ENCODE peak calls at places on chromosome 9, in five cellular contexts. Y, K, W, S and L are unnamed samples.

GRCh38 chr9:131273791-131274673 is 2.3 kb downstream of the FAM78A start:
- DNase-seq in W (no peak), Y (no peak), K (peak; percentile 51), S (no peak), L (no peak)

GRCh38 chr9:118336952-118337349 is 632.7 kb downstream of the TLR4 start:
- DNase-seq in W (no peak), Y (no peak), K (no peak), S (no peak), L (no peak)

GRCh38 chr9:88747768-88748167 is 212.8 kb downstream of the NXNL2 start:
- DNase-seq in S (no peak), K (peak; percentile 34), W (peak; percentile 72), Y (peak; percentile 28), L (no peak)

GRCh38 chr9:36803951-36804350 is 230.1 kb downstream of the PAX5 start:
- DNase-seq in S (no peak), W (no peak), Y (no peak), K (no peak), L (no peak)

GRCh38 chr9:34177906-34178697 is 741 bp upstream of the UBAP1 start:
- DNase-seq in K (peak; percentile 75), S (peak; percentile 33), Y (no peak), W (no peak), L (no peak)

GRCh38 chr9:110156902-110157301 is 51.1 kb downstream of the C9orf152 start:
- DNase-seq in Y (no peak), W (no peak), K (no peak), S (no peak), L (no peak)

GRCh38 chr9:72444436-72444835 is 77.0 kb upstream of the TMC1 start:
- DNase-seq in K (no peak), S (no peak), W (peak; percentile 53), Y (no peak), L (no peak)

GRCh38 chr9:134461436-134461982 is 135.3 kb downstream of the RXRA start:
- DNase-seq in W (no peak), S (no peak), K (no peak), Y (no peak), L (no peak)

GRCh38 chr9:26888271-26888670 is 4.3 kb downstream of the CAAP1 start:
- DNase-seq in S (no peak), Y (no peak), W (no peak), K (no peak), L (no peak)

GRCh38 chr9:97958812-97959511 is 21.0 kb upstream of the HEMGN start:
- DNase-seq in Y (no peak), S (no peak), K (no peak), W (no peak), L (no peak)

GRCh38 chr9:85713897-85714296 is 27.9 kb downstream of the AGTPBP1 start:
- DNase-seq in W (no peak), Y (no peak), S (no peak), K (no peak), L (no peak)

GRCh38 chr9:69131682-69132081 is 42.4 kb upstream of the TJP2 start:
- DNase-seq in W (peak; percentile 33), Y (no peak), S (peak; percentile 84), K (no peak), L (peak; percentile 40)

GRCh38 chr9:97556721-97557605 is 55.5 kb downstream of the TMOD1 start:
- DNase-seq in W (no peak), S (peak; percentile 92), Y (peak; percentile 64), K (no peak), L (no peak)

GRCh38 chr9:8653855-8654254 is 854.3 kb upstream of the DMAC1 start:
- DNase-seq in Y (no peak), S (no peak), K (no peak), W (no peak), L (no peak)

GRCh38 chr9:85178486-85178885 is 509.0 kb downstream of the NTRK2 start:
- DNase-seq in S (no peak), W (no peak), K (no peak), Y (no peak), L (no peak)

GRCh38 chr9:95740217-95741004 is 135.1 kb upstream of the ERCC6L2 start:
- DNase-seq in K (no peak), S (no peak), Y (no peak), W (no peak), L (no peak)

GRCh38 chr9:135586601-135587109 is 25.1 kb downstream of the PAEP start:
- DNase-seq in K (no peak), W (no peak), Y (no peak), S (no peak), L (no peak)

GRCh38 chr9:134287591-134288518 is 38.4 kb upstream of the RXRA start:
- DNase-seq in K (peak; percentile 55), S (peak; percentile 46), W (no peak), Y (peak; percentile 9), L (no peak)

GRCh38 chr9:126157409-126157808 is 169.2 kb upstream of the MVB12B start:
- DNase-seq in K (no peak), W (no peak), S (no peak), Y (no peak), L (no peak)

GRCh38 chr9:86767373-86767772 is 179.9 kb downstream of the GAS1 start:
- DNase-seq in Y (no peak), W (no peak), K (no peak), S (no peak), L (no peak)

GRCh38 chr9:131986089-131986488 is 93.6 kb downstream of the MED27 start:
- DNase-seq in K (no peak), W (peak; percentile 68), S (no peak), Y (no peak), L (no peak)

GRCh38 chr9:94734054-94734754 is 7.7 kb downstream of the AOPEP start:
- DNase-seq in K (no peak), Y (no peak), S (no peak), W (no peak), L (no peak)

DNA sequence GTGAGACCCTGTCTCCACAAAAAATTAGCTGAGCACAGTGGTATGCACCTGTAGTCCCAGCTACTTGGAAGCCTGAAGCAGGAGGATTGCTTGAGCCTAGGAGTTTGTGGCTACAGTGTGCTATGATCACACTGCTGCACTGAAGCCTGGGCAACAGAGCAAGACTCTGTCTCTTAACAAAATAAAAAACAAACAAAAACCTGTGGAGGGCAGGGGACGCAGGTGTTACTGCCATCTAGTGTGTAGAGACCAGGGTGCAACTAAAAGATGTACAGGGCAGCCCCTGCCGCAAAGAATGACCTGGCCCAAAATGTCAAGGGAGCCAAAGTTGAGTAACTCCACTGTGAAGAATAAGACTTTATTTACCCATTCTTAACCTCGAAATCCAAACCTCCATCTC is 27.1 kb downstream of the ASPN start:
- DNase-seq in K (no peak), W (peak; percentile 33), Y (no peak), S (no peak), L (no peak)
- TF ChIP-seq CTCF in K (no peak), W (peak; percentile 56), Y (no peak), S (no peak), L (no peak)

GRCh38 chr9:130185494-130186005 is 13.3 kb downstream of the NCS1 start:
- DNase-seq in W (no peak), Y (no peak), S (no peak), K (no peak), L (no peak)
- H3K27ac ChIP-seq in W (no peak overlapping the region), Y (no peak overlapping the region), S (peak overlapping the region; percentile 93), K (peak overlapping the region; percentile 88), L (peak overlapping the region; percentile 94)

GRCh38 chr9:128742401-128742800 is 18.5 kb upstream of the ZDHHC12 start:
- DNase-seq in Y (no peak), K (no peak), S (no peak), W (no peak), L (no peak)
- H3K36me3 ChIP-seq in Y (peaks cover 71% of the 10 kb centered on the region), K (peaks cover 24% of the 10 kb centered on the region), S (peaks cover 53% of the 10 kb centered on the region), W (no peaks in the 10 kb centered on the region), L (peaks cover 33% of the 10 kb centered on the region)

DNA sequence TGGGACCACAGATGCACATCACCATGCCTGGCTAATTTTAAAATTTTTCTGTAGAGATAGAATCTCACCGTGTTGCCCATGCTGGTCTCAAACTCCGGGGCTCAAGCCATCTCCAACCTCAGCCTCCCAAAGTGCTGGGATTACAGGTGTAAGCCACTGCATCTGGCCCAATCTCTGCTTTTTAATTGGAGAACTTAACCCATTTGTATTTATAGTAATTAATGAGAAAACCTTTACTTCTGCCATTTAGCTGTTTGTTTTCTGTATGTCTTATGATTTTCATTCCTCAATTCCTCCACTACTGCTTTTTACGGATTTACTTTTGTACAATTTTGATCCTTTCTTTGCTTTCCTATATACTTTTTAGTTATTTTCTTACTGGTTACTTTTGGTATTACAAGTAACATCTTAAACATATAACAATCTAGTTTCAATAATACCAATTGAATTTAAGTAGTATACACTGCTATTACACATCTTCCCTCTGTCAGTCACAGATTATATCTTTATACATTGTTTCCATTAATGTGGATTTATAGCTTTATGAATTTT is 26.1 kb downstream of the RALGDS start:
- DNase-seq in S (no peak), K (no peak), Y (no peak), W (no peak), L (no peak)
- TF ChIP-seq CTCF in S (no peak), K (no peak), Y (no peak), W (no peak), L (no peak)

GRCh38 chr9:38067892-38068615 is 973 bp downstream of the SHB start:
- DNase-seq in W (no peak), S (peak; percentile 65), Y (no peak), K (peak; percentile 83), L (no peak)
- H3K27ac ChIP-seq in W (peak overlapping the region; percentile 38), S (peak overlapping the region; percentile 98), Y (peak overlapping the region; percentile 100), K (peak overlapping the region; percentile 91), L (peak overlapping the region; percentile 88)